ENCODE peak calls at places on chromosomes 13 and 19, in ten cellular contexts. O is skeletal muscle cell, I is amniotic stem cell, K is neuronal stem cell, X is mucosa of descending colon, H is fibroblast of pulmonary artery, D is GM10248, Z is lower leg skin, V is globus pallidus, J is astrocyte. S is an unnamed sample.

GRCh38 chr19:3536429-3537100 is 2.4 kb upstream of the TEKTIP1 start:
- DNase-seq in O (no peak), I (no peak), K (no peak), X (peak), H (no peak), D (no peak), Z (peak), V (peak), J (no peak), S (no peak)

GRCh38 chr13:91946498-91947070 is 548.2 kb downstream of the GPC5 start:
- DNase-seq in O (no peak), I (no peak), K (peak), X (no peak), H (peak), D (peak), Z (no peak), V (peak), J (peak), S (no peak)

GRCh38 chr19:51739466-51740213 is 12.0 kb downstream of the FPR1 start:
- DNase-seq in O (no peak), I (no peak), K (no peak), X (no peak), H (no peak), D (no peak), Z (no peak), V (no peak), J (no peak), S (no peak)

GRCh38 chr19:42323852-42324654 is 1.4 kb upstream of the MEGF8 start:
- DNase-seq in O (no peak), I (no peak), K (no peak), X (no peak), H (no peak), D (no peak), Z (no peak), V (no peak), J (no peak), S (no peak)

GRCh38 chr13:63449549-63449948 is 2033.9 kb upstream of the PCDH20 start:
- DNase-seq in O (no peak), I (no peak), K (no peak), X (no peak), H (no peak), D (no peak), Z (no peak), V (no peak), J (no peak), S (no peak)

GRCh38 chr19:743168-743687 is 7.7 kb upstream of the MISP start:
- DNase-seq in O (no peak), I (no peak), K (no peak), X (peak), H (no peak), D (peak), Z (no peak), V (no peak), J (no peak), S (no peak)

GRCh38 chr13:39773833-39774232 is 118.4 kb downstream of the COG6 start:
- DNase-seq in O (peak), I (no peak), K (no peak), X (no peak), H (peak), D (no peak), Z (no peak), V (no peak), J (peak), S (peak)

GRCh38 chr13:65959305-65959704 is 1270.8 kb downstream of the PCDH9 start:
- DNase-seq in O (no peak), I (peak), K (no peak), X (no peak), H (peak), D (no peak), Z (no peak), V (no peak), J (peak), S (no peak)

GRCh38 chr19:30131246-30131645 is 189.2 kb downstream of the URI1 start:
- DNase-seq in O (no peak), I (no peak), K (no peak), X (no peak), H (no peak), D (no peak), Z (no peak), V (no peak), J (no peak), S (no peak)

GRCh38 chr19:460877-461609 is at the start of gene SHC2:
- DNase-seq in O (no peak), I (no peak), K (no peak), X (no peak), H (no peak), D (no peak), Z (no peak), V (no peak), J (no peak), S (no peak)

GRCh38 chr13:72555601-72556000 is 171.8 kb downstream of the MZT1 start:
- DNase-seq in O (no peak), I (no peak), K (no peak), X (no peak), H (no peak), D (no peak), Z (no peak), V (no peak), J (no peak), S (no peak)